ENCODE peak calls at places on chromosomes 1 and 21, in nine cellular contexts. One of them, this sample, is unnamed.

GRCh38 chr1:58979677-58980076 is 195.8 kb upstream of the JUN start:
- DNase-seq in IMR-90: no peak
- DNase-seq in GM23338: no peak
- DNase-seq in tibial artery: no peak
- DNase-seq in cardiac muscle cell: no peak
- DNase-seq in lower lobe of right lung: no peak
- DNase-seq in CD4-positive, alpha-beta memory T cell: no peak
- DNase-seq in lung: no peak
- DNase-seq in upper lobe of right lung: no peak
- DNase-seq in this sample: no peak

GRCh38 chr21:46065215-46065992 is 32.5 kb upstream of the COL6A2 start:
- DNase-seq in lung: peak
- DNase-seq in tibial artery: peak
- DNase-seq in cardiac muscle cell: peak
- DNase-seq in upper lobe of right lung: peak
- DNase-seq in CD4-positive, alpha-beta memory T cell: no peak
- DNase-seq in lower lobe of right lung: peak
- DNase-seq in GM23338: no peak
- DNase-seq in IMR-90: peak
- DNase-seq in this sample: no peak

GRCh38 chr21:30478015-30478414 is 2.2 kb downstream of the KRTAP19-1 start:
- DNase-seq in lower lobe of right lung: no peak
- DNase-seq in IMR-90: no peak
- DNase-seq in lung: no peak
- DNase-seq in upper lobe of right lung: no peak
- DNase-seq in CD4-positive, alpha-beta memory T cell: no peak
- DNase-seq in cardiac muscle cell: no peak
- DNase-seq in GM23338: no peak
- DNase-seq in tibial artery: no peak
- DNase-seq in this sample: peak

GRCh38 chr1:90671736-90672135 is 45.4 kb downstream of the BARHL2 start:
- DNase-seq in lower lobe of right lung: no peak
- DNase-seq in IMR-90: no peak
- DNase-seq in upper lobe of right lung: no peak
- DNase-seq in lung: no peak
- DNase-seq in GM23338: no peak
- DNase-seq in tibial artery: no peak
- DNase-seq in cardiac muscle cell: no peak
- DNase-seq in CD4-positive, alpha-beta memory T cell: no peak
- DNase-seq in this sample: no peak

GRCh38 chr1:203189951-203190352 is 3.4 kb upstream of the CHI3L1 start:
- DNase-seq in CD4-positive, alpha-beta memory T cell: no peak
- DNase-seq in lower lobe of right lung: no peak
- DNase-seq in IMR-90: peak
- DNase-seq in GM23338: no peak
- DNase-seq in lung: no peak
- DNase-seq in tibial artery: peak
- DNase-seq in cardiac muscle cell: peak
- DNase-seq in upper lobe of right lung: peak
- DNase-seq in this sample: no peak

GRCh38 chr1:185096531-185096930 is 51.2 kb downstream of the RNF2 start:
- DNase-seq in tibial artery: no peak
- DNase-seq in CD4-positive, alpha-beta memory T cell: no peak
- DNase-seq in lung: no peak
- DNase-seq in upper lobe of right lung: no peak
- DNase-seq in IMR-90: peak
- DNase-seq in GM23338: no peak
- DNase-seq in lower lobe of right lung: no peak
- DNase-seq in cardiac muscle cell: no peak
- DNase-seq in this sample: no peak

GRCh38 chr21:29130234-29130993 is at the start of gene MAP3K7CL:
- DNase-seq in IMR-90: peak
- DNase-seq in tibial artery: peak
- DNase-seq in CD4-positive, alpha-beta memory T cell: no peak
- DNase-seq in lower lobe of right lung: no peak
- DNase-seq in cardiac muscle cell: peak
- DNase-seq in GM23338: no peak
- DNase-seq in upper lobe of right lung: no peak
- DNase-seq in lung: peak
- DNase-seq in this sample: no peak

GRCh38 chr1:239987103-239987745 is 104.5 kb upstream of the FMN2 start:
- DNase-seq in CD4-positive, alpha-beta memory T cell: no peak
- DNase-seq in tibial artery: no peak
- DNase-seq in lung: no peak
- DNase-seq in IMR-90: peak
- DNase-seq in lower lobe of right lung: peak
- DNase-seq in cardiac muscle cell: peak
- DNase-seq in upper lobe of right lung: no peak
- DNase-seq in GM23338: peak
- DNase-seq in this sample: no peak

GRCh38 chr1:185438936-185439335 is 121.9 kb upstream of the IVNS1ABP start:
- DNase-seq in upper lobe of right lung: no peak
- DNase-seq in lung: no peak
- DNase-seq in CD4-positive, alpha-beta memory T cell: no peak
- DNase-seq in GM23338: no peak
- DNase-seq in IMR-90: no peak
- DNase-seq in cardiac muscle cell: no peak
- DNase-seq in tibial artery: no peak
- DNase-seq in lower lobe of right lung: no peak
- DNase-seq in this sample: no peak

GRCh38 chr1:231310391-231310934 is 27.2 kb downstream of the EXOC8 start:
- DNase-seq in GM23338: no peak
- DNase-seq in CD4-positive, alpha-beta memory T cell: no peak
- DNase-seq in cardiac muscle cell: no peak
- DNase-seq in upper lobe of right lung: no peak
- DNase-seq in tibial artery: no peak
- DNase-seq in lung: no peak
- DNase-seq in lower lobe of right lung: no peak
- DNase-seq in IMR-90: no peak
- DNase-seq in this sample: no peak

GRCh38 chr1:9031484-9032259 is 5.4 kb upstream of the SLC2A7 start:
- DNase-seq in IMR-90: no peak
- DNase-seq in tibial artery: no peak
- DNase-seq in upper lobe of right lung: peak
- DNase-seq in lung: no peak
- DNase-seq in GM23338: no peak
- DNase-seq in CD4-positive, alpha-beta memory T cell: no peak
- DNase-seq in lower lobe of right lung: no peak
- DNase-seq in cardiac muscle cell: no peak
- DNase-seq in this sample: no peak

GRCh38 chr1:226778657-226779058 is 39.6 kb upstream of the ITPKB start:
- DNase-seq in cardiac muscle cell: peak
- DNase-seq in CD4-positive, alpha-beta memory T cell: no peak
- DNase-seq in tibial artery: no peak
- DNase-seq in GM23338: no peak
- DNase-seq in lower lobe of right lung: no peak
- DNase-seq in lung: no peak
- DNase-seq in IMR-90: peak
- DNase-seq in upper lobe of right lung: no peak
- DNase-seq in this sample: peak

GRCh38 chr1:20708057-20708456 is 9.8 kb downstream of the KIF17 start:
- DNase-seq in upper lobe of right lung: no peak
- DNase-seq in lung: no peak
- DNase-seq in cardiac muscle cell: no peak
- DNase-seq in IMR-90: no peak
- DNase-seq in lower lobe of right lung: no peak
- DNase-seq in tibial artery: no peak
- DNase-seq in GM23338: no peak
- DNase-seq in CD4-positive, alpha-beta memory T cell: no peak
- DNase-seq in this sample: no peak
- H3K27ac ChIP-seq in upper lobe of right lung: no peak
- H3K27ac ChIP-seq in lung: no peak
- H3K27ac ChIP-seq in cardiac muscle cell: no peak
- H3K27ac ChIP-seq in IMR-90: no peak
- H3K27ac ChIP-seq in lower lobe of right lung: no peak
- H3K27ac ChIP-seq in tibial artery: no peak
- H3K27ac ChIP-seq in GM23338: no peak
- H3K27ac ChIP-seq in CD4-positive, alpha-beta memory T cell: no peak
- H3K27ac ChIP-seq in this sample: no peak

GRCh38 chr1:221824909-221825308 is 83.0 kb upstream of the DUSP10 start:
- DNase-seq in GM23338: no peak
- DNase-seq in IMR-90: no peak
- DNase-seq in lower lobe of right lung: no peak
- DNase-seq in cardiac muscle cell: no peak
- DNase-seq in upper lobe of right lung: no peak
- DNase-seq in CD4-positive, alpha-beta memory T cell: no peak
- DNase-seq in tibial artery: no peak
- DNase-seq in lung: no peak
- DNase-seq in this sample: no peak

GRCh38 chr1:221824025-221824424 is 82.1 kb upstream of the DUSP10 start:
- DNase-seq in tibial artery: no peak
- DNase-seq in cardiac muscle cell: peak
- DNase-seq in IMR-90: peak
- DNase-seq in lower lobe of right lung: no peak
- DNase-seq in lung: no peak
- DNase-seq in upper lobe of right lung: no peak
- DNase-seq in CD4-positive, alpha-beta memory T cell: no peak
- DNase-seq in GM23338: no peak
- DNase-seq in this sample: no peak

GRCh38 chr1:221823149-221823548 is 81.3 kb upstream of the DUSP10 start:
- DNase-seq in lung: no peak
- DNase-seq in GM23338: no peak
- DNase-seq in upper lobe of right lung: no peak
- DNase-seq in lower lobe of right lung: no peak
- DNase-seq in cardiac muscle cell: no peak
- DNase-seq in IMR-90: no peak
- DNase-seq in CD4-positive, alpha-beta memory T cell: no peak
- DNase-seq in tibial artery: no peak
- DNase-seq in this sample: no peak

GRCh38 chr1:221822591-221822990 is 80.7 kb upstream of the DUSP10 start:
- DNase-seq in lower lobe of right lung: no peak
- DNase-seq in GM23338: no peak
- DNase-seq in CD4-positive, alpha-beta memory T cell: no peak
- DNase-seq in cardiac muscle cell: no peak
- DNase-seq in lung: no peak
- DNase-seq in upper lobe of right lung: no peak
- DNase-seq in tibial artery: no peak
- DNase-seq in IMR-90: no peak
- DNase-seq in this sample: no peak

GRCh38 chr1:221823566-221823965 is 81.7 kb upstream of the DUSP10 start:
- DNase-seq in GM23338: no peak
- DNase-seq in tibial artery: no peak
- DNase-seq in IMR-90: no peak
- DNase-seq in CD4-positive, alpha-beta memory T cell: no peak
- DNase-seq in lower lobe of right lung: no peak
- DNase-seq in cardiac muscle cell: no peak
- DNase-seq in upper lobe of right lung: no peak
- DNase-seq in lung: no peak
- DNase-seq in this sample: no peak
- H3K27ac ChIP-seq in GM23338: no peak
- H3K27ac ChIP-seq in tibial artery: no peak
- H3K27ac ChIP-seq in IMR-90: no peak
- H3K27ac ChIP-seq in CD4-positive, alpha-beta memory T cell: no peak
- H3K27ac ChIP-seq in lower lobe of right lung: no peak
- H3K27ac ChIP-seq in cardiac muscle cell: no peak
- H3K27ac ChIP-seq in upper lobe of right lung: no peak
- H3K27ac ChIP-seq in lung: no peak
- H3K27ac ChIP-seq in this sample: no peak

DNA sequence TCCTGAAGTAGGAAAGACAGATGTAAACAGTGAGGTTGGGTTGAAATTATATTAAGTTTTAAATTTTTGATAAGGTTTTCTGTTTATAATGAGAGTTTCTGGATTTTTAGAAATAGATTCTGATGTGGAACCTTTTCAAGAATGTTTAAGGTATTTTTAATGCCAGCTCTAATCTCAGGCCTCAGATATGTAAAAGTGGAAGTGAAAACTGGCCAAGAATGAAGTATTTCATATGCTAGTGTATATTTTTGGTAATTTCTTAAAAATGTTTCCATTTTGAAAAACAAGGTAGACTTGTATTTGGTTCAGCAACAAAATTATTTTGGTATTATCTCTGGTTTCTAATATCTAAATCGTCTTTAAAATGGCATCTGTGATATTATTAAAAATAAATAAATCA is 14.4 kb downstream of the IFNAR1 start:
- DNase-seq in tibial artery: no peak
- DNase-seq in CD4-positive, alpha-beta memory T cell: no peak
- DNase-seq in cardiac muscle cell: no peak
- DNase-seq in lower lobe of right lung: no peak
- DNase-seq in IMR-90: no peak
- DNase-seq in upper lobe of right lung: no peak
- DNase-seq in GM23338: no peak
- DNase-seq in lung: no peak
- DNase-seq in this sample: no peak
- H3K27ac ChIP-seq in tibial artery: no peak
- H3K27ac ChIP-seq in CD4-positive, alpha-beta memory T cell: no peak
- H3K27ac ChIP-seq in cardiac muscle cell: no peak
- H3K27ac ChIP-seq in lower lobe of right lung: peak
- H3K27ac ChIP-seq in IMR-90: no peak
- H3K27ac ChIP-seq in upper lobe of right lung: no peak
- H3K27ac ChIP-seq in GM23338: no peak
- H3K27ac ChIP-seq in lung: no peak
- H3K27ac ChIP-seq in this sample: no peak

GRCh38 chr1:48079096-48079495 is 81.9 kb upstream of the TRABD2B start:
- DNase-seq in CD4-positive, alpha-beta memory T cell: no peak
- DNase-seq in lung: no peak
- DNase-seq in lower lobe of right lung: no peak
- DNase-seq in cardiac muscle cell: no peak
- DNase-seq in GM23338: no peak
- DNase-seq in tibial artery: no peak
- DNase-seq in IMR-90: no peak
- DNase-seq in upper lobe of right lung: no peak
- DNase-seq in this sample: no peak

GRCh38 chr1:48071513-48071912 is 74.3 kb upstream of the TRABD2B start:
- DNase-seq in GM23338: no peak
- DNase-seq in IMR-90: no peak
- DNase-seq in CD4-positive, alpha-beta memory T cell: no peak
- DNase-seq in cardiac muscle cell: no peak
- DNase-seq in tibial artery: no peak
- DNase-seq in upper lobe of right lung: no peak
- DNase-seq in lower lobe of right lung: no peak
- DNase-seq in lung: no peak
- DNase-seq in this sample: no peak

GRCh38 chr1:48073773-48074172 is 76.6 kb upstream of the TRABD2B start:
- DNase-seq in lower lobe of right lung: no peak
- DNase-seq in GM23338: no peak
- DNase-seq in upper lobe of right lung: no peak
- DNase-seq in CD4-positive, alpha-beta memory T cell: no peak
- DNase-seq in tibial artery: no peak
- DNase-seq in lung: no peak
- DNase-seq in cardiac muscle cell: no peak
- DNase-seq in IMR-90: no peak
- DNase-seq in this sample: no peak

GRCh38 chr1:48077860-48078259 is 80.7 kb upstream of the TRABD2B start:
- DNase-seq in CD4-positive, alpha-beta memory T cell: no peak
- DNase-seq in GM23338: no peak
- DNase-seq in lung: no peak
- DNase-seq in lower lobe of right lung: no peak
- DNase-seq in tibial artery: no peak
- DNase-seq in upper lobe of right lung: no peak
- DNase-seq in cardiac muscle cell: no peak
- DNase-seq in IMR-90: no peak
- DNase-seq in this sample: no peak

DNA sequence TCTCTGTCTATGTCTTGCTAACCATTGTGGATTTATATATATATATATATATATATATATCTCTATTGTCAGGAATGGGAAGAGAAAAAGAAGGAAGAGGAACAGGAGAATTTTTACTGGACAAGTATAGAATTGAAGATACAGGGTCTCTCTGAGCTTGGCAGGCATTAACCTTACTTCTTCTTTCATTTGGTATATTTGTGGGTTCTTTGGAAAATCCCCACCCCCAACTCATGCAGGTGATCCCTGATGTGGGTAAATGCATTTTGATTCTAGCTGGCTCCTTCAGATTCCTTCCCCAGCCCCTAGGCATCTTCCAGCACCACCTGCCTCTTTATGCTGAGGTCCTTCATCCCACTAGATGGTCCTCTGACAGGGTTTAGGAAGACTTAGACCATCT is 78.8 kb upstream of the TRABD2B start:
- DNase-seq in cardiac muscle cell: no peak
- DNase-seq in lower lobe of right lung: no peak
- DNase-seq in lung: no peak
- DNase-seq in tibial artery: no peak
- DNase-seq in upper lobe of right lung: no peak
- DNase-seq in CD4-positive, alpha-beta memory T cell: no peak
- DNase-seq in GM23338: no peak
- DNase-seq in IMR-90: no peak
- DNase-seq in this sample: no peak
- H3K27ac ChIP-seq in cardiac muscle cell: no peak
- H3K27ac ChIP-seq in lower lobe of right lung: no peak
- H3K27ac ChIP-seq in lung: no peak
- H3K27ac ChIP-seq in tibial artery: no peak
- H3K27ac ChIP-seq in upper lobe of right lung: no peak
- H3K27ac ChIP-seq in CD4-positive, alpha-beta memory T cell: no peak
- H3K27ac ChIP-seq in GM23338: no peak
- H3K27ac ChIP-seq in IMR-90: no peak
- H3K27ac ChIP-seq in this sample: no peak